ENCODE peak calls at places on chromosomes 16 and 17, in nine cellular contexts. N is amniotic stem cell; S is WTC11; U is activated T-cell treated with anti-CD3 and anti-CD28 coated beads, Interleukin-2, amount 50 U/mL, for 72 hours; M is naive B cell; G is endothelial cell; W is GM12864; B is tibial nerve; V is T-helper 22 cell. K is an unnamed sample.

GRCh38 chr16:30715777-30716445 is 16.9 kb downstream of the SRCAP start:
- DNase-seq in N (no peak), S (no peak), U (peak), M (no peak), G (no peak), W (no peak), B (no peak), V (peak), K (no peak)

GRCh38 chr17:47776330-47777197 is 43.5 kb downstream of the TBX21 start:
- DNase-seq in N (no peak), S (no peak), U (peak), M (peak), G (peak), W (no peak), B (no peak), V (no peak), K (peak)

GRCh38 chr17:75535119-75535537 is 9.6 kb downstream of the LLGL2 start:
- DNase-seq in N (no peak), S (no peak), U (peak), M (no peak), G (no peak), W (no peak), B (no peak), V (peak), K (no peak)

GRCh38 chr16:27244363-27244755 is 24.2 kb downstream of the NSMCE1 start:
- DNase-seq in N (no peak), S (no peak), U (no peak), M (no peak), G (no peak), W (no peak), B (no peak), V (no peak), K (no peak)

GRCh38 chr17:54736573-54736972 is 164.1 kb upstream of the TOM1L1 start:
- DNase-seq in N (no peak), S (no peak), U (no peak), M (no peak), G (no peak), W (no peak), B (no peak), V (no peak), K (no peak)

GRCh38 chr17:48634446-48635208 is 8.5 kb upstream of the HOXB9 start:
- DNase-seq in N (no peak), S (no peak), U (no peak), M (no peak), G (no peak), W (no peak), B (no peak), V (no peak), K (no peak)

GRCh38 chr16:31135535-31136286 is at the start of gene PRSS8:
- DNase-seq in N (no peak), S (peak), U (no peak), M (no peak), G (no peak), W (no peak), B (no peak), V (no peak), K (no peak)

GRCh38 chr16:12672986-12673385 is 130.7 kb downstream of the CPPED1 start:
- DNase-seq in N (no peak), S (no peak), U (no peak), M (no peak), G (no peak), W (no peak), B (no peak), V (no peak), K (no peak)

GRCh38 chr17:2921443-2921842 is 125.2 kb downstream of the RAP1GAP2 start:
- DNase-seq in N (no peak), S (no peak), U (no peak), M (no peak), G (no peak), W (no peak), B (no peak), V (no peak), K (no peak)

GRCh38 chr16:90046122-90046970 is 27.1 kb upstream of the DBNDD1 start:
- DNase-seq in N (no peak), S (peak), U (no peak), M (no peak), G (no peak), W (no peak), B (no peak), V (no peak), K (peak)

K was measured in HuH-7.